ENCODE peak calls at places on chromosomes 6 and 20, in six cellular contexts. S, I, C, Z, U and F are unnamed samples.

GRCh38 chr6:18219611-18220010 is 44.7 kb downstream of the DEK start:
- DNase-seq in U (no peak), Z (no peak), C (no peak), S (no peak), I (no peak), F (no peak)

GRCh38 chr20:62142252-62143117 is 709 bp downstream of the PSMA7 start:
- DNase-seq in S (no peak), U (peak; percentile 44), C (no peak), Z (no peak), I (peak; percentile 36), F (no peak)

GRCh38 chr6:42338573-42339218 is 113.0 kb downstream of the TRERF1 start:
- DNase-seq in C (no peak), I (no peak), U (no peak), S (no peak), Z (no peak), F (no peak)

GRCh38 chr6:1200706-1201105 is 111.2 kb upstream of the FOXQ1 start:
- DNase-seq in I (no peak), S (no peak), C (no peak), Z (no peak), U (no peak), F (no peak)

GRCh38 chr6:16965679-16966078 is 136.2 kb upstream of the STMND1 start:
- DNase-seq in U (no peak), I (no peak), Z (no peak), S (no peak), C (no peak), F (no peak)

GRCh38 chr6:70135219-70135769 is 167.6 kb downstream of the COL9A1 start:
- DNase-seq in Z (no peak), C (no peak), S (no peak), I (peak; percentile 57), U (no peak), F (no peak)

GRCh38 chr6:42417641-42418112 is 34.0 kb downstream of the TRERF1 start:
- DNase-seq in S (no peak), U (no peak), C (no peak), I (no peak), Z (no peak), F (no peak)

GRCh38 chr6:33962186-33962585 is 158.4 kb upstream of the MLN start:
- DNase-seq in I (no peak), U (no peak), C (no peak), S (no peak), Z (no peak), F (no peak)

GRCh38 chr20:11207749-11208502 is 534.1 kb upstream of the JAG1 start:
- DNase-seq in U (peak; percentile 11), S (no peak), I (peak; percentile 67), Z (no peak), C (no peak), F (no peak)

GRCh38 chr20:51266353-51266752 is 243.4 kb upstream of the KCNG1 start:
- DNase-seq in Z (no peak), I (no peak), S (no peak), U (no peak), C (no peak), F (no peak)

GRCh38 chr6:111722220-111722731 is 116.6 kb upstream of the TRAF3IP2 start:
- DNase-seq in C (no peak), S (no peak), U (no peak), Z (no peak), I (no peak), F (no peak)

GRCh38 chr6:141264101-141264500 is 868.6 kb upstream of the GJE1 start:
- DNase-seq in U (no peak), S (no peak), Z (no peak), I (no peak), C (no peak), F (no peak)

GRCh38 chr6:68008445-68008844 is 626.6 kb upstream of the ADGRB3 start:
- DNase-seq in S (no peak), Z (no peak), U (no peak), C (no peak), I (no peak), F (no peak)

GRCh38 chr6:90338409-90338808 is 41.8 kb upstream of the BACH2 start:
- DNase-seq in S (no peak), C (no peak), Z (no peak), U (no peak), I (no peak), F (no peak)

GRCh38 chr20:478949-479429 is 16.7 kb upstream of the TBC1D20 start:
- DNase-seq in Z (no peak), S (no peak), U (no peak), I (no peak), C (no peak), F (no peak)

GRCh38 chr6:167666571-167667203 is 160.0 kb upstream of the AFDN start:
- DNase-seq in C (no peak), I (no peak), Z (no peak), S (no peak), U (no peak), F (no peak)

GRCh38 chr6:167668754-167669552 is 157.8 kb upstream of the AFDN start:
- DNase-seq in Z (no peak), I (no peak), C (no peak), S (no peak), U (no peak), F (no peak)

GRCh38 chr6:167667204-167668018 is 159.3 kb upstream of the AFDN start:
- DNase-seq in C (no peak), I (no peak), U (no peak), S (no peak), Z (no peak), F (no peak)

GRCh38 chr6:167669553-167669849 is 157.2 kb upstream of the AFDN start:
- DNase-seq in C (no peak), I (no peak), U (no peak), Z (no peak), S (no peak), F (no peak)

GRCh38 chr6:167668019-167668753 is 158.5 kb upstream of the AFDN start:
- DNase-seq in C (no peak), Z (no peak), S (no peak), U (no peak), I (no peak), F (peak; percentile 72)
- H3K27ac ChIP-seq in C (peak overlapping the region; percentile 3), Z (no peak overlapping the region), S (no peak overlapping the region), U (no peak overlapping the region), I (no peak overlapping the region), F (peak overlapping the region; percentile 80)

DNA sequence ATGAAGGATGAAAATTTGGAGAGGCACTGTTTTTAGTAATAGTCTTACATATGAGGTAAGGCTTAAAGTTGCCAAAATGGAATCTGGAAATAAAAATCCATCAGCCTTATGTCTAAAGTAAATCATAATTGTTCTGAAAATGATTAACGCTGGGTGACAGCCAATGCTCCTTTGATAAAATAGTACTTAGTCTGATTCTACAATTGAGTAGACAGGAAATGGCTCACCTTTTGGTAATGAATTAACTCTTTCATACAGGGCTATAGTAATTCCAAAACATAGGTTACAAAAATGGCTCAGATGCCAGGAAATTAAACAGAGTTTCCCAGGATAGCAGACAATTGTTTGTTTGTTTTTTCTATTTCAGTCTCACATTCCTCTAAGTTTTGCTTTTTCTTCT is 257.1 kb upstream of the EPHA7 start:
- DNase-seq in S (no peak), U (no peak), Z (no peak), C (no peak), I (no peak), F (no peak)
- H3K4me1 ChIP-seq in S (no peaks in the 10 kb centered on the region), U (no peaks in the 10 kb centered on the region), Z (no peaks in the 10 kb centered on the region), C (no peaks in the 10 kb centered on the region), I (no peaks in the 10 kb centered on the region), F (no peaks in the 10 kb centered on the region)

GRCh38 chr6:4788953-4789584 is 12.9 kb downstream of the CDYL start:
- DNase-seq in I (no peak), U (no peak), C (no peak), S (no peak), Z (no peak), F (no peak)

GRCh38 chr6:4790158-4790899 is 14.1 kb downstream of the CDYL start:
- DNase-seq in S (no peak), C (no peak), U (no peak), I (no peak), Z (no peak), F (no peak)

GRCh38 chr6:4791174-4791573 is 15.0 kb downstream of the CDYL start:
- DNase-seq in U (no peak), C (no peak), S (no peak), I (no peak), Z (no peak), F (no peak)

GRCh38 chr6:4788482-4788881 is 12.3 kb downstream of the CDYL start:
- DNase-seq in U (no peak), I (no peak), S (no peak), C (no peak), Z (no peak), F (no peak)

DNA sequence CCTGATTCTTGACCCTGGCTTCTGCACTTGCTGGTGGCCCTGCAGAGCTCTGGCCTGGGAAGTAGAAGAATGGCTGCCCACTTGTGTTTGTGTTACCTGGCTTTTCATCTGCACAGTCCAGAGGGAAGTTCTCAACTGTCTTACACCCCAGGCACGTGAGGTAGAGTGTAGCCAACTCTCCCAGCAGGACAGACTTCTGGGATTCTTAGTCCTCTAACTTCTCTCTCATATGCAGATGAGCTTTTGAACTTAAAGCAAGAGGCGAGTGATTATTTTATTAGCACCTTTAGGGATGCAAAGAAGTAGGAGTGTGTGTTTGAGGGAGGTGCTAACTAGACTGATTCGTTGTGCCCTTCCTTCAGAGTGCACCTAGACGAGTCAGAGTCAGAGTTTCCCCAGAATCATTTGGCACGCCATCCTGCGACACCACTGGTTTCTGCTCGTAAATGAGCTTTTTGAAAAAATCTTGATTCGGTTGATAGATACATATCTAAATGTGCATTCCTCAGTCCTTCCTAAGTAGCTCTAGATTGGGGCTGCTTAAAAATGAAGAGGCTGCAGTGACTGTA is 10.8 kb downstream of the CDYL start:
- DNase-seq in U (no peak), Z (no peak), I (no peak), C (no peak), S (no peak), F (no peak)
- H3K9me3 ChIP-seq in U (no peaks in the 10 kb centered on the region), Z (no peaks in the 10 kb centered on the region), I (no peaks in the 10 kb centered on the region), C (no peaks in the 10 kb centered on the region), S (no peaks in the 10 kb centered on the region), F (no peaks in the 10 kb centered on the region)

GRCh38 chr6:28486988-28487742 is 28.4 kb downstream of the GPX6 start:
- DNase-seq in C (no peak), Z (no peak), U (no peak), S (no peak), I (no peak), F (no peak)

GRCh38 chr6:28489366-28490190 is 26.0 kb downstream of the GPX6 start:
- DNase-seq in I (peak; percentile 28), C (no peak), Z (no peak), U (peak; percentile 69), S (no peak), F (no peak)

GRCh38 chr6:28486533-28486932 is 29.1 kb downstream of the GPX6 start:
- DNase-seq in S (no peak), U (no peak), I (no peak), Z (no peak), C (no peak), F (no peak)

GRCh38 chr6:28490191-28490890 is 25.3 kb downstream of the GPX6 start:
- DNase-seq in C (no peak), S (no peak), Z (no peak), I (no peak), U (no peak), F (no peak)

DNA sequence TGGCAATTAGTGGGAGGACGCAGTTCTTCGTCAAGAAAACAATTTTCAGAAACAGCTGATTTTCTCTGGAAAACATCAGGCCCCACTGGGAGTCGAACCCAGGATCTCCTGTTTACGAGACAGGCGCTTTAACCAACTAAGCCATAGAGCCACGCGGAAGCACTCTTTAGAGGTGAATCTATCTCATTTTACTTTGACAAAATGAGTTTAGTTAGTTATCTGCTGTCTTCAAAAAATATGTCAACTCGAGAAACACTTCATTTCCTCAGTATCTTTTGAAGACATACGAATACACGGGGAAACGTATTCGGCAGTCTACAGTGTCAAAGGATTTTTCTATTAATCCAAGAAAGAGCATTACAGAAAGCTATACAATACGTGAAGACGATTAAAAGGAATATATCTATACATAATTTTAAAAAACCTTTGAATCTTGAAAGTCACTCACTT is 26.7 kb downstream of the GPX6 start:
- DNase-seq in S (no peak), I (no peak), U (no peak), C (no peak), Z (no peak), F (no peak)
- H3K27ac ChIP-seq in S (no peak overlapping the region), I (no peak overlapping the region), U (no peak overlapping the region), C (no peak overlapping the region), Z (no peak overlapping the region), F (no peak overlapping the region)